ENCODE peak calls at places on chromosomes 3 and 15, in five cellular contexts. H, A, M, F and D are unnamed samples.

GRCh38 chr3:13020159-13020558 is 53.1 kb downstream of the IQSEC1 start:
- DNase-seq in M (no peak), A (no peak), H (no peak), F (no peak), D (no peak)

GRCh38 chr3:12335421-12335820 is 46.6 kb downstream of the PPARG start:
- DNase-seq in F (no peak), A (no peak), H (no peak), M (no peak), D (no peak)

GRCh38 chr3:113054552-113054951 is 63.8 kb downstream of the GTPBP8 start:
- DNase-seq in M (peak; percentile 18), H (no peak), A (no peak), F (no peak), D (peak; percentile 15)

GRCh38 chr3:58151637-58152036 is 59.1 kb downstream of the DNASE1L3 start:
- DNase-seq in A (no peak), H (no peak), F (no peak), M (no peak), D (no peak)

GRCh38 chr3:69542265-69543079 is 156.6 kb upstream of the FRMD4B start:
- DNase-seq in F (no peak), H (peak; percentile 58), A (no peak), M (no peak), D (no peak)

GRCh38 chr3:14175383-14176037 is 2.9 kb downstream of the XPC start:
- DNase-seq in H (no peak), M (peak; percentile 48), F (no peak), A (peak; percentile 71), D (peak; percentile 58)

GRCh38 chr3:43418601-43419272 is 132.4 kb downstream of the SNRK start:
- DNase-seq in M (no peak), A (no peak), F (no peak), H (no peak), D (no peak)

GRCh38 chr15:66901336-66902100 is 163.9 kb upstream of the SMAD3 start:
- DNase-seq in H (no peak), A (no peak), F (no peak), M (peak; percentile 67), D (no peak)

GRCh38 chr15:40063563-40064011 is 24.6 kb upstream of the SRP14 start:
- DNase-seq in M (peak; percentile 88), A (no peak), F (no peak), H (no peak), D (no peak)

GRCh38 chr3:46853441-46854410 is 9.5 kb downstream of the MYL3 start:
- DNase-seq in A (no peak), H (no peak), M (no peak), F (no peak), D (no peak)

GRCh38 chr3:101813817-101814440 is 34.9 kb downstream of the NXPE3 start:
- DNase-seq in A (peak; percentile 25), M (peak; percentile 32), H (no peak), F (no peak), D (no peak)

GRCh38 chr3:128319107-128319506 is 147.6 kb downstream of the DNAJB8 start:
- DNase-seq in F (no peak), H (no peak), M (no peak), A (no peak), D (no peak)

GRCh38 chr15:71469393-71469792 is 341.0 kb upstream of the NR2E3 start:
- DNase-seq in A (no peak), M (peak; percentile 6), H (no peak), F (no peak), D (no peak)

GRCh38 chr3:184227481-184227935 is 1.9 kb upstream of the VWA5B2 start:
- DNase-seq in A (peak; percentile 76), F (no peak), M (peak; percentile 41), H (no peak), D (no peak)

GRCh38 chr15:31786360-31786759 is 244.0 kb upstream of the CHRNA7 start:
- DNase-seq in F (no peak), A (no peak), M (no peak), H (no peak), D (no peak)

GRCh38 chr3:122313261-122313660 is 11.8 kb upstream of the CSTA start:
- DNase-seq in A (no peak), H (no peak), M (no peak), F (no peak), D (peak; percentile 77)

GRCh38 chr3:187051066-187051465 is 88.2 kb downstream of the RPL39L start:
- DNase-seq in M (no peak), F (no peak), A (no peak), H (no peak), D (no peak)

GRCh38 chr15:80580107-80580506 is 115.0 kb upstream of the ABHD17C start:
- DNase-seq in A (no peak), F (no peak), M (peak; percentile 96), H (no peak), D (no peak)